ENCODE peak calls at places on chromosome 5, in five cellular contexts. N is K562, Z is HepG2, Q is H1, L is A549. E is an unnamed sample.

GRCh38 chr5:79349047-79349446 is 113.1 kb downstream of the JMY start:
- DNase-seq in L (no peak), Z (no peak), N (no peak), Q (no peak), E (no peak)

GRCh38 chr5:132369471-132370240 is at the start of gene SLC22A5:
- DNase-seq in L (peak), N (peak), Z (peak), Q (peak), E (no peak)

GRCh38 chr5:65126192-65126591 is 355.5 kb downstream of the ADAMTS6 start:
- DNase-seq in Q (peak), L (no peak), N (no peak), Z (no peak), E (no peak)

GRCh38 chr5:132271251-132272246 is 14.1 kb downstream of the PDLIM4 start:
- DNase-seq in L (no peak), N (no peak), Q (peak), Z (no peak), E (no peak)

GRCh38 chr5:87076931-87077330 is 190.8 kb upstream of the RASA1 start:
- DNase-seq in L (no peak), N (no peak), Z (no peak), Q (no peak), E (no peak)

GRCh38 chr5:20476016-20476415 is 488.0 kb upstream of the CDH18 start:
- DNase-seq in L (no peak), N (no peak), Z (no peak), Q (no peak), E (no peak)

GRCh38 chr5:29972597-29972996 is 1220.9 kb upstream of the CDH6 start:
- DNase-seq in Z (no peak), N (peak), Q (no peak), L (no peak), E (no peak)

GRCh38 chr5:40784027-40784653 is 14.0 kb downstream of the PRKAA1 start:
- DNase-seq in Q (no peak), N (no peak), Z (peak), L (peak), E (no peak)

GRCh38 chr5:129716235-129717030 is 31.5 kb upstream of the MINAR2 start:
- DNase-seq in N (no peak), Z (no peak), Q (no peak), L (no peak), E (no peak)

GRCh38 chr5:124395287-124395686 is 351.2 kb downstream of the ZNF608 start:
- DNase-seq in L (no peak), N (no peak), Q (no peak), Z (no peak), E (no peak)

GRCh38 chr5:105917189-105917588 is 1753.5 kb downstream of the EFNA5 start:
- DNase-seq in Z (no peak), L (no peak), Q (no peak), N (no peak), E (no peak)

GRCh38 chr5:33146916-33147315 is 293.8 kb upstream of the TARS1 start:
- DNase-seq in Q (no peak), L (peak), Z (no peak), N (no peak), E (no peak)

GRCh38 chr5:13408616-13409015 is 535.9 kb downstream of the DNAH5 start:
- DNase-seq in Q (no peak), N (no peak), L (no peak), Z (no peak), E (no peak)

GRCh38 chr5:115543365-115543700 is 1.2 kb downstream of the FEM1C start:
- DNase-seq in Q (no peak), N (no peak), L (no peak), Z (peak), E (no peak)

GRCh38 chr5:99000878-99001277 is 72.1 kb upstream of the CHD1 start:
- DNase-seq in Z (no peak), L (no peak), N (no peak), Q (no peak), E (no peak)

GRCh38 chr5:112411903-112412302 is 7.2 kb downstream of the EPB41L4A start:
- DNase-seq in L (no peak), N (no peak), Z (no peak), Q (no peak), E (no peak)

GRCh38 chr5:36685631-36686147 is 79.3 kb downstream of the SLC1A3 start:
- DNase-seq in L (no peak), N (no peak), Q (no peak), Z (no peak), E (no peak)

GRCh38 chr5:36944607-36945225 is 68.1 kb downstream of the NIPBL start:
- DNase-seq in Q (no peak), Z (peak), N (peak), L (peak), E (no peak)

GRCh38 chr5:173331956-173332479 is 3.8 kb upstream of the STC2 start:
- DNase-seq in N (peak), Z (peak), Q (peak), L (peak), E (peak)

GRCh38 chr5:126857472-126858410 is 80.8 kb downstream of the LMNB1 start:
- DNase-seq in L (no peak), Q (peak), N (no peak), Z (no peak), E (no peak)

GRCh38 chr5:1538741-1539392 is 15.1 kb upstream of the LPCAT1 start:
- DNase-seq in Q (no peak), Z (no peak), L (no peak), N (no peak), E (no peak)

GRCh38 chr5:31776976-31777651 is 138.2 kb downstream of the PDZD2 start:
- DNase-seq in N (no peak), Z (no peak), L (no peak), Q (no peak), E (no peak)

DNA sequence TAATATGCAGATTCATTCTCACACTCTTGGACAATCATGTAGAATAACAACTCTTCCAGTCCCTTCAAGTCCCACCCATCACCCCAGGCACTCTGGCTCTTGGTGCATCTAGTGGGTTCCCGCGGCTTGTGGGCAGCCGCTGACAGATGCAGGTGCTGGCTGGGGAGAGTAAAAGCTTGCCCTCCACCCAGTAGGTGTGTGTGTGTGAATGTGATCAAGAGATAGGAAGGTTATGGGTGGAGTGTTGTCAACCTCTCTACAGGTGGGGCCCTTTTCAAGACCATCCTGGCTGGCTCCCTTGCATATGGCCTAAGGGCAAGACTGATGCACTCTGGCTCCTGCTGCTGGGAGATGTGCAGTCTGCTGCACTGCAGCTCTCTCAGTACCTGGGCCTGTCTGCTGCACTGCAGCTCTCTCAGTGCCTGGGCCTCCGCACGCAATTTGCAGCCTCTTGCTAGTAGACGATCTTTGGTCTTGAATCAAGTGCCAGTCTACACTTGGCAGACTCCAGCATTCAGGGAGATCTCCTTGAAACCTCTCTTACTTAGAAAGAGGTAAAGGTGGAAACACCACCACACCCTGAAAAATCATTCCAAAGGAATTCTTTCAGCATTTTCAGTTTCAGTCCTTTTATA is 189.7 kb upstream of the GDNF start:
- DNase-seq in L (no peak), Q (no peak), N (no peak), Z (no peak), E (no peak)
- TF ChIP-seq HDAC2 in L (no peak), Q (no peak), N (no peak), Z (no peak), E (no peak)

GRCh38 chr5:142182840-142183239 is 74.3 kb downstream of the NDFIP1 start:
- DNase-seq in N (no peak), Z (no peak), Q (no peak), L (no peak), E (no peak)

GRCh38 chr5:142179776-142180387 is 71.3 kb downstream of the NDFIP1 start:
- DNase-seq in L (no peak), Z (no peak), Q (no peak), N (no peak), E (no peak)

GRCh38 chr5:142183561-142183960 is 75.0 kb downstream of the NDFIP1 start:
- DNase-seq in L (no peak), Z (no peak), Q (no peak), N (no peak), E (no peak)

GRCh38 chr5:142181096-142181495 is 72.5 kb downstream of the NDFIP1 start:
- DNase-seq in L (no peak), Z (no peak), Q (no peak), N (no peak), E (no peak)

GRCh38 chr5:142181547-142182191 is 73.1 kb downstream of the NDFIP1 start:
- DNase-seq in Z (peak), Q (no peak), L (no peak), N (no peak), E (no peak)
- TF ChIP-seq HDAC2 in Z (no peak), Q (no peak), L (no peak), N (no peak), E (no peak)

GRCh38 chr5:166436857-166437256 is 1854.6 kb upstream of the WWC1 start:
- DNase-seq in Z (no peak), N (no peak), L (no peak), Q (no peak), E (no peak)
- TF ChIP-seq HDAC2 in Z (no peak), N (no peak), L (no peak), Q (no peak), E (no peak)

DNA sequence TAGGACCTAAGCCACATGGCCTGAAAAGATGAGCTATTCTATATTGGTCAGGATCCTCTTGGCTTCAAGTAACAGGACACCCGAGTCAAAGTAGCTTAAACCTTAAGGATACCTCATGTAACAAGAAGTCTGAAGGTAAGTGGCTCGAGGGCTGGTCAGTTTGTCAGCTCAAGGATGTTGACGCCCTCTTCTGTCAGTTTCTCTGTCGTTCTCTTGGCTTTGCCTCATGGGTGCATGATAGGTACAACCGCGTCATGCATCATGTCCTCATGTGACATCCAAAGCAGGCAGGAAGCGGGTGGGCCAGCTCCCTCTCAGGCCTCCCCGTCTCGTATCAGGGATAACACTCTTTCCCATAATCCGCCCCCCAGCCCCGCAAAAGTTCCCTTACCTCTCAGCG is 22.1 kb upstream of the TCERG1 start:
- DNase-seq in N (no peak), Z (no peak), Q (no peak), L (no peak), E (no peak)
- TF ChIP-seq HDAC2 in N (no peak), Z (no peak), Q (no peak), L (no peak), E (no peak)

GRCh38 chr5:2916076-2916682 is 164.7 kb upstream of the IRX2 start:
- DNase-seq in N (no peak), Q (no peak), Z (no peak), L (no peak), E (no peak)

GRCh38 chr5:2917093-2917492 is 165.6 kb upstream of the IRX2 start:
- DNase-seq in L (no peak), Z (no peak), N (no peak), Q (peak), E (no peak)

GRCh38 chr5:2914022-2914661 is 162.7 kb upstream of the IRX2 start:
- DNase-seq in Q (peak), Z (no peak), N (no peak), L (no peak), E (no peak)

GRCh38 chr5:2913306-2913705 is 161.8 kb upstream of the IRX2 start:
- DNase-seq in Q (peak), L (no peak), N (no peak), Z (no peak), E (no peak)

DNA sequence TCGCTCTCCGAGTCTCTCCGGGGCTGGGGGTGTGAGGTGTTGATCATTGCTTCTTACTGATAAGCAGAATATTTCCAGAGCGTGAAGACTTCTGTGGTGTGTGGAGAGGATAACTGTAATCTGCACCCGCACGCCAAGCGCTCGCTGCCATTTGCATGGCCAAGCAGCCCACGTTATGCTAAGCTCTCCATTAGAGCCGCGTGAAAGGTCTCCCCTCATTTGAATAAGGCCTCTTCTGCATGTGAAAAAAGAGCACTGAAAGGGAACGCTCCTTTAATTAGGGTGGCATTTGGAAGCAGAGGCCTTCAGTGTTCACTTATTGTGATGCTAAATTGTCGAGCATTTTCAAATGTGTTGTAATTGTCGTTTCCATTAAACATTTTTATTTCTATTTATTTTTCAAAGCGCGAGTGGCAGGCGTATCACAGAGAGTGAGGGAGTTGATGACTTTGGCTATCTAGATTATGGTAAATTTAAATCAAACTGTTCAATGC is 163.6 kb upstream of the IRX2 start:
- DNase-seq in Z (no peak), Q (peak), N (no peak), L (no peak), E (no peak)
- TF ChIP-seq HDAC2 in Z (no peak), Q (peak), N (no peak), L (no peak), E (no peak)

GRCh38 chr5:8013951-8014844 is 145.2 kb downstream of the MTRR start:
- DNase-seq in Q (no peak), Z (no peak), L (no peak), N (no peak), E (no peak)
- TF ChIP-seq HDAC2 in Q (no peak), Z (no peak), L (no peak), N (no peak), E (no peak)